ENCODE peak calls at places on chromosome 5, in ten cellular contexts. Q, U, D, G, N, Z, M, Y, K and T are unnamed samples.

GRCh38 chr5:1594336-1595106 is 70.8 kb upstream of the LPCAT1 start:
- DNase-seq in Y (peak), U (peak), M (peak), G (peak), K (peak), D (peak), N (peak), Z (peak), Q (no peak), T (peak)

GRCh38 chr5:108461628-108462367 is 79.9 kb upstream of the FBXL17 start:
- DNase-seq in D (no peak), Y (peak), U (no peak), M (no peak), G (no peak), Z (no peak), N (no peak), Q (no peak), K (no peak), T (no peak)

GRCh38 chr5:763998-764781 is 20.3 kb downstream of the ZDHHC11B start:
- DNase-seq in N (no peak), Y (no peak), U (peak), G (no peak), Q (no peak), K (no peak), D (no peak), M (no peak), Z (no peak), T (no peak)

GRCh38 chr5:146334074-146334533 is 4.5 kb upstream of the POU4F3 start:
- DNase-seq in Q (no peak), Z (no peak), D (no peak), Y (no peak), G (no peak), U (no peak), M (no peak), K (no peak), N (no peak), T (no peak)

GRCh38 chr5:56585973-56586740 is 229.2 kb upstream of the MAP3K1 start:
- DNase-seq in Z (no peak), D (no peak), Q (no peak), K (no peak), N (no peak), Y (peak), G (no peak), M (no peak), U (no peak), T (no peak)

GRCh38 chr5:163509288-163510040 is 4.0 kb downstream of the MAT2B start:
- DNase-seq in D (no peak), N (peak), Y (peak), K (no peak), G (no peak), U (no peak), M (no peak), Q (no peak), Z (no peak), T (peak)

GRCh38 chr5:142779163-142779562 is 9.0 kb downstream of the ARHGAP26 start:
- DNase-seq in K (no peak), Q (no peak), D (no peak), N (no peak), G (no peak), Y (peak), Z (no peak), U (no peak), M (no peak), T (no peak)

GRCh38 chr5:72221099-72221498 is 98.9 kb downstream of the MRPS27 start:
- DNase-seq in Q (no peak), U (no peak), Z (no peak), Y (no peak), K (no peak), N (no peak), D (no peak), G (no peak), M (no peak), T (no peak)

GRCh38 chr5:84688566-84688965 is 303.9 kb upstream of the EDIL3 start:
- DNase-seq in G (no peak), M (no peak), U (no peak), N (no peak), K (no peak), Y (peak), D (no peak), Q (no peak), Z (no peak), T (no peak)

GRCh38 chr5:73892806-73893205 is 266.8 kb downstream of the ARHGEF28 start:
- DNase-seq in M (no peak), D (no peak), G (no peak), N (no peak), Z (no peak), U (no peak), Y (peak), Q (no peak), K (no peak), T (no peak)

GRCh38 chr5:177482359-177482795 is 8.9 kb upstream of the DBN1 start:
- DNase-seq in M (no peak), Y (peak), U (no peak), K (no peak), Q (no peak), N (no peak), Z (no peak), G (no peak), D (no peak), T (no peak)

GRCh38 chr5:107300928-107301327 is 369.8 kb downstream of the EFNA5 start:
- DNase-seq in G (no peak), K (no peak), D (no peak), M (no peak), N (no peak), Y (no peak), Q (no peak), Z (no peak), U (no peak), T (no peak)

GRCh38 chr5:137320056-137321045 is 178.8 kb downstream of the SPOCK1 start:
- DNase-seq in G (peak), K (peak), D (peak), N (no peak), Z (peak), U (no peak), Y (peak), M (peak), Q (peak), T (peak)

GRCh38 chr5:79107020-79107796 is 4.4 kb upstream of the BHMT start:
- DNase-seq in M (no peak), Y (peak), D (no peak), Z (no peak), G (no peak), K (no peak), Q (peak), U (no peak), N (no peak), T (no peak)

GRCh38 chr5:9386945-9387344 is 158.9 kb downstream of the SEMA5A start:
- DNase-seq in Y (no peak), D (no peak), G (no peak), Q (no peak), K (no peak), U (no peak), Z (no peak), N (no peak), M (no peak), T (no peak)

GRCh38 chr5:66633754-66634153 is 37.6 kb downstream of the MAST4 start:
- DNase-seq in M (no peak), D (no peak), N (no peak), G (no peak), U (no peak), K (peak), Q (no peak), Z (no peak), Y (no peak), T (peak)

GRCh38 chr5:178630475-178630930 is 3.7 kb upstream of the CLK4 start:
- DNase-seq in U (no peak), Z (no peak), G (no peak), K (no peak), M (no peak), D (no peak), N (no peak), Y (peak), Q (no peak), T (no peak)

GRCh38 chr5:172776235-172776594 is 5.2 kb upstream of the DUSP1 start:
- DNase-seq in Q (no peak), U (no peak), Z (no peak), Y (no peak), M (no peak), K (no peak), G (no peak), D (no peak), N (no peak), T (no peak)

GRCh38 chr5:59123595-59124561 is 541.0 kb downstream of the RAB3C start:
- DNase-seq in K (peak), M (no peak), Q (no peak), Y (no peak), D (no peak), Z (no peak), G (no peak), N (no peak), U (no peak), T (no peak)

GRCh38 chr5:178284095-178284675 is 51.6 kb upstream of the PHYKPL start:
- DNase-seq in Y (no peak), G (no peak), U (no peak), D (no peak), M (no peak), K (no peak), N (no peak), Q (peak), Z (no peak), T (no peak)

GRCh38 chr5:118788351-118788750 is 200.0 kb downstream of the DTWD2 start:
- DNase-seq in Y (no peak), G (no peak), K (no peak), U (no peak), N (no peak), D (no peak), Z (no peak), M (no peak), Q (no peak), T (no peak)

GRCh38 chr5:149820536-149821503 is 90.7 kb downstream of the PPARGC1B start:
- DNase-seq in G (no peak), Q (no peak), M (no peak), Z (no peak), D (no peak), N (no peak), K (no peak), U (no peak), Y (no peak), T (no peak)